ENCODE peak calls at places on chromosome 17, in nine cellular contexts. E is Daoy; P is activated naive CD8-positive, alpha-beta T cell treated with anti-CD3 and anti-CD28 coated beads for 36 hours; O is stimulated activated naive CD4-positive, alpha-beta T cell; Y is CD4-positive, CD25-positive, alpha-beta regulatory T cell; B is RPMI8226; W is effector CD4-positive, alpha-beta T cell; H is HT1080; J is HEK293T. L is an unnamed sample.

GRCh38 chr17:79600613-79601221 is 10.1 kb downstream of the RBFOX3 start:
- DNase-seq in E (no peak), P (no peak), O (no peak), Y (no peak), B (no peak), W (no peak), H (no peak), J (no peak), L (no peak)

GRCh38 chr17:17628388-17629008 is 37.0 kb upstream of the PEMT start:
- DNase-seq in E (peak; percentile 72), P (peak; percentile 47), O (peak; percentile 53), Y (peak; percentile 75), B (peak; percentile 60), W (no peak), H (no peak), J (no peak), L (peak; percentile 47)

GRCh38 chr17:37274432-37274831 is 101.4 kb upstream of the C17orf78 start:
- DNase-seq in E (no peak), P (no peak), O (no peak), Y (no peak), B (no peak), W (no peak), H (no peak), J (peak; percentile 38), L (no peak)

GRCh38 chr17:80878876-80879722 is 112.5 kb upstream of the CHMP6 start:
- DNase-seq in E (no peak), P (no peak), O (no peak), Y (no peak), B (no peak), W (no peak), H (no peak), J (no peak), L (no peak)

GRCh38 chr17:21379080-21379711 is 3.0 kb downstream of the KCNJ12 start:
- DNase-seq in E (no peak), P (no peak), O (no peak), Y (no peak), B (peak; percentile 87), W (no peak), H (no peak), J (no peak), L (no peak)

GRCh38 chr17:60157487-60158040 is 7.8 kb downstream of the CA4 start:
- DNase-seq in E (no peak), P (no peak), O (no peak), Y (no peak), B (no peak), W (no peak), H (no peak), J (no peak), L (no peak)

GRCh38 chr17:56203430-56203829 is 50.2 kb downstream of the ANKFN1 start:
- DNase-seq in E (peak; percentile 18), P (no peak), O (no peak), Y (peak; percentile 5), B (peak; percentile 25), W (no peak), H (peak; percentile 77), J (peak; percentile 37), L (no peak)

GRCh38 chr17:55845385-55845784 is 94.5 kb downstream of the PCTP start:
- DNase-seq in E (peak; percentile 16), P (peak; percentile 26), O (peak; percentile 14), Y (no peak), B (no peak), W (no peak), H (no peak), J (peak; percentile 53), L (peak; percentile 46)

GRCh38 chr17:38711792-38712571 is 6.9 kb downstream of the MLLT6 start:
- DNase-seq in E (no peak), P (no peak), O (no peak), Y (no peak), B (no peak), W (no peak), H (no peak), J (no peak), L (no peak)

GRCh38 chr17:17416400-17417360 is 60.1 kb upstream of the MED9 start:
- DNase-seq in E (peak; percentile 54), P (no peak), O (peak; percentile 15), Y (peak; percentile 79), B (peak; percentile 9), W (no peak), H (peak; percentile 72), J (no peak), L (no peak)

GRCh38 chr17:5638596-5638995 is 54.3 kb upstream of the NLRP1 start:
- DNase-seq in E (peak; percentile 21), P (no peak), O (no peak), Y (peak; percentile 9), B (no peak), W (no peak), H (no peak), J (no peak), L (no peak)

GRCh38 chr17:27552467-27552779 is 78.6 kb upstream of the LGALS9 start:
- DNase-seq in E (peak; percentile 96), P (no peak), O (no peak), Y (no peak), B (no peak), W (no peak), H (peak; percentile 82), J (no peak), L (peak; percentile 36)

GRCh38 chr17:77504652-77505459 is 364.1 kb downstream of the SEC14L1 start:
- DNase-seq in E (no peak), P (no peak), O (no peak), Y (no peak), B (no peak), W (no peak), H (no peak), J (no peak), L (no peak)

GRCh38 chr17:41511130-41511529 is 5.7 kb upstream of the KRT13 start:
- DNase-seq in E (no peak), P (no peak), O (no peak), Y (no peak), B (peak; percentile 31), W (no peak), H (no peak), J (no peak), L (no peak)

GRCh38 chr17:76565728-76566612 is 19.7 kb downstream of the ST6GALNAC2 start:
- DNase-seq in E (no peak), P (no peak), O (no peak), Y (no peak), B (no peak), W (no peak), H (no peak), J (no peak), L (no peak)

L was measured in stimulated activated naive CD8-positive, alpha-beta T cell treated with anti-CD3 and anti-CD28 coated beads, Interleukin-15, Interleukin-2, amounts not matched to agents 100 U/mL and 50 U/mL, for 24 hours.